ENCODE peak calls at places on chromosomes 6 and 20, in ten cellular contexts. E, V, I, S, F, U, J, H, O and B are unnamed samples.

GRCh38 chr20:17619351-17620093 is 49.6 kb downstream of the DSTN start:
- DNase-seq in E (peak; percentile 26), U (peak; percentile 14), I (peak; percentile 7), J (no peak), F (no peak), H (peak; percentile 22), S (peak; percentile 38), O (no peak), V (no peak), B (peak; percentile 15)

GRCh38 chr20:50799890-50800550 is 5.2 kb downstream of the BCAS4 start:
- DNase-seq in S (no peak), H (no peak), I (no peak), U (no peak), E (no peak), V (no peak), O (no peak), F (no peak), J (no peak), B (no peak)

GRCh38 chr20:63733579-63734081 is 2.8 kb upstream of the LIME1 start:
- DNase-seq in O (no peak), E (no peak), F (no peak), S (no peak), J (no peak), U (no peak), H (no peak), I (no peak), V (no peak), B (no peak)

GRCh38 chr20:51661609-51662178 is 106.5 kb downstream of the ATP9A start:
- DNase-seq in V (no peak), J (no peak), F (no peak), U (no peak), H (no peak), S (no peak), O (peak; percentile 68), E (no peak), I (no peak), B (no peak)

GRCh38 chr6:7658543-7658942 is 67.4 kb upstream of the BMP6 start:
- DNase-seq in F (no peak), V (no peak), I (no peak), O (no peak), E (no peak), H (no peak), U (no peak), S (no peak), J (no peak), B (no peak)

GRCh38 chr6:145491126-145491525 is 244.2 kb downstream of the EPM2A start:
- DNase-seq in I (no peak), U (no peak), V (no peak), J (no peak), O (no peak), S (no peak), F (no peak), E (no peak), H (no peak), B (no peak)

GRCh38 chr6:106591111-106591825 is 38.0 kb downstream of the RTN4IP1 start:
- DNase-seq in F (no peak), E (no peak), O (no peak), V (no peak), I (no peak), J (no peak), U (no peak), S (no peak), H (no peak), B (no peak)

GRCh38 chr6:27630727-27631613 is 158.1 kb upstream of the ZNF184 start:
- DNase-seq in I (no peak), F (peak; percentile 84), S (no peak), O (peak; percentile 45), U (no peak), J (no peak), E (peak; percentile 47), H (no peak), V (no peak), B (no peak)

GRCh38 chr20:10864076-10864672 is 190.4 kb upstream of the JAG1 start:
- DNase-seq in I (no peak), J (no peak), V (no peak), S (no peak), E (peak; percentile 84), O (no peak), U (no peak), H (peak; percentile 75), F (no peak), B (no peak)

GRCh38 chr6:146543211-146543939 is at the start of gene RAB32:
- DNase-seq in V (peak; percentile 96), S (peak; percentile 97), F (peak; percentile 88), J (peak; percentile 28), O (peak; percentile 50), U (peak; percentile 90), I (peak; percentile 87), H (peak; percentile 94), E (peak; percentile 92), B (peak; percentile 12)

DNA sequence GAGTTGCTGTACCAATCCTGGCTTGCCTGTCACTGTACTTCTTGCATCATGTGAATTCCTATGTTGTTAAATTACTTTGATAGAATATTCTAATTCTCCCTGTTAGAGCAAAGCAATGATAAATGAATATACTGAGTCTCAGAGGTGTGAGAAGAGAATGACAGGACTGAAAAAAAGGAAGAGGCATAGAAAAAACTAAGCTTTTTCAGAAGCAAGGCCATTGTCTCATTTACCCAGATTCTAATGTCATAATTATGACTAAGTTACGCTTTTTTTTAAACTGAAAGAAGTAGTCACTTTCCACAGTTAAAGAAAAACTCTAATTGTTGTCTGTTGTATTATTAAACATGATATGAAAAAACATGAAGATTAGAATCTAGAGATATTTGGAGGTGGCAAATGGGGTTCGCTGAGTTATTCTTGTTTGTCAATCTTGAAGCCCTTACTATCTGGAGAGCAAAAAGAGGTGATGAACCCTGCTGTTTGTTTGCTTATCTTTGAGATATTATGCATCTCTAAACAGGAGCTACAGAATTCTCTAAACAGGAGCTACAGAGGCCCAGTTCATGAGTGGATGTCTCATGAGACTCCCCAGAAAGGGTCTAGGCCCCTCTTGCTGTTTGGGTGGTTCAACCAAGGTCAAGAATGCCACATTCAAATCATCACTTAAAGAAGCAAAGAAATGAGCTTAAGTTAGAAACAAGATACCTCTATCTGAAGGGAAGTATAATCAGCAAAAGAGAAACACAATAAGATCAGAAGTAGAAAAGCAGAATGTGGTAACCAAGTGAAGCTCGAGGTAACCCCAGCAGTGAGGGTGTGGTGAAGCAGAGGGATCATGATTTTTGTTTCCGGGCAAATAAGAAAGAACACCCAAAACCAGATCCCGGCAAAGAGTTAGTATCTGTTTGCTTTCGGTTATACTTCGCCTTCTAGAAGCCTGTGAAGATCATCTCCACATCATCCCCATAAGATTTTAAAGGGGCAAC is 33.3 kb upstream of the THEMIS start:
- DNase-seq in H (no peak), E (no peak), U (no peak), J (no peak), F (no peak), I (no peak), V (no peak), O (no peak), S (no peak), B (no peak)
- TF ChIP-seq POLR2A in H (no peak), E (no peak), U (no peak), J (no peak), F (no peak), I (no peak), V (no peak), O (no peak), S (no peak), B (no peak)

DNA sequence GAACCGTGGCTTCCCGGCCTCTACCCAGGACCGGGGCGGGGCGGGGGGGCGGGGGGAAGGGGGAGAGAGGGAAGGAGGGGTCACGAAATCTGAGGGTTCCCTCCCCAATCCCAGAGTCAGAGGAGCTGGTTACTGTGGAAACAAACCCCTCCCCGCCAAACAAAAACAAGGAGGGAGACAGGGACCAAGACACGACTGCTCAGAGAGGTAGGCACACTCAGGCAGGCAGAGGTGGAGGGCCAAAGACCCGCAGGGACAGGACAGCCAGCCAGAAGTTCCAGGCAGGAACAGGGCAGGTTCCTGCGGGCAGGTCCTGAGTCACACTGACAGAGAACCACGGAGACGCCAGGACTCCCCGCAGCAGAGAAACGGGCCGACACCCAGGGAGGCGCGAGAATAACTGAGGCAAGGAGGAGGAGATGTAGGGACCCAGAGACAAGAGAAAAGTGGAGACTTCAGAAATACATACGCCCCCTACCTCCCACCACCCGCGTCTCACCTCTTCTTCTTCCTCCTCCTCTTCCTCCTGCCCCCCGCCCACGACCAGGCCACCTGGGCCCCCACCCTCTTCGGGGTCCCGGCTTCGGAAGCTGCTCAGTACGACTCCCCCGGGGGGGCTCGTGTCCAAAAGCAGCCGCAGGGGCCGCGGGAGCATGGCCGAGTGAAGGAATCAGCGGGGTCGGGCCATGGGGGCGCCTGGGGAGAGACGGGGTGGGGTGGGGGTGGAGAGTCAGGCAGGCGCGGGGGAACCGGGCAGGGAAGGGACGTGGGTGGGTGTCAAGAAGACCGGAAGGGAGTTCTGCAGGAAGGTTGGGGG is 578 bp downstream of the RGL2 start:
- DNase-seq in H (peak; percentile 61), V (peak; percentile 94), U (peak; percentile 87), O (peak; percentile 76), F (peak; percentile 87), I (peak; percentile 67), J (no peak), E (peak; percentile 68), S (peak; percentile 86), B (peak; percentile 75)
- TF ChIP-seq POLR2A in H (no peak), V (no peak), U (no peak), O (no peak), F (peak; percentile 79), I (no peak), J (no peak), E (no peak), S (no peak), B (peak; percentile 18)

GRCh38 chr20:45948261-45948733 is 13.8 kb downstream of the PCIF1 start:
- DNase-seq in U (no peak), E (no peak), I (no peak), J (no peak), V (no peak), F (no peak), S (no peak), H (no peak), O (no peak), B (no peak)

GRCh38 chr20:45945678-45946148 is 11.2 kb downstream of the PCIF1 start:
- DNase-seq in J (no peak), S (no peak), H (no peak), F (no peak), I (no peak), V (no peak), E (peak; percentile 44), O (no peak), U (no peak), B (no peak)

GRCh38 chr20:45947110-45947866 is 12.8 kb downstream of the PCIF1 start:
- DNase-seq in O (no peak), S (no peak), E (no peak), J (no peak), I (no peak), V (no peak), U (no peak), F (no peak), H (no peak), B (no peak)

GRCh38 chr20:45944965-45945677 is 10.6 kb downstream of the PCIF1 start:
- DNase-seq in U (no peak), J (no peak), H (no peak), V (no peak), F (no peak), I (no peak), E (peak; percentile 74), S (no peak), O (no peak), B (no peak)

GRCh38 chr20:45946149-45946970 is 11.9 kb downstream of the PCIF1 start:
- DNase-seq in H (peak; percentile 51), V (peak; percentile 95), F (no peak), I (no peak), S (peak; percentile 90), E (peak; percentile 90), J (no peak), O (no peak), U (no peak), B (no peak)
- TF ChIP-seq POLR2A in H (no peak), V (no peak), F (no peak), I (no peak), S (peak; percentile 29), E (no peak), J (no peak), O (no peak), U (no peak), B (no peak)

GRCh38 chr20:38147166-38147565 is 17.9 kb downstream of the TGM2 start:
- DNase-seq in E (no peak), O (no peak), S (no peak), J (no peak), F (no peak), I (no peak), U (no peak), H (no peak), V (no peak), B (no peak)
- TF ChIP-seq POLR2A in E (no peak), O (no peak), S (no peak), J (no peak), F (no peak), I (no peak), U (no peak), H (no peak), V (no peak), B (no peak)